ENCODE peak calls at places on chromosomes 6 and 20, in four cellular contexts. Q, B, K and M are unnamed samples.

GRCh38 chr20:15889073-15889923 is 684.0 kb downstream of the KIF16B start:
- DNase-seq in B (no peak), K (peak), Q (no peak), M (no peak)

GRCh38 chr6:25919657-25920056 is 10.8 kb downstream of the SLC17A2 start:
- DNase-seq in Q (no peak), K (no peak), B (no peak), M (no peak)

GRCh38 chr20:31718952-31719643 is 3.6 kb downstream of the BCL2L1 start:
- DNase-seq in B (peak), Q (no peak), K (no peak), M (peak)

GRCh38 chr6:83221886-83222479 is 28.8 kb downstream of the RWDD2A start:
- DNase-seq in Q (peak), B (no peak), K (no peak), M (peak)

GRCh38 chr6:168225471-168225901 is 94.1 kb downstream of the DACT2 start:
- DNase-seq in K (no peak), Q (peak), B (no peak), M (no peak)

GRCh38 chr20:36645998-36646397 is at the start of gene SLA2:
- DNase-seq in Q (no peak), B (peak), K (no peak), M (no peak)

GRCh38 chr20:64160118-64160517 is 4.1 kb upstream of the MYT1 start:
- DNase-seq in B (no peak), Q (peak), K (no peak), M (no peak)

GRCh38 chr6:43953794-43954310 is 173.4 kb downstream of the MRPL14 start:
- DNase-seq in K (no peak), Q (peak), B (no peak), M (no peak)

GRCh38 chr6:170269151-170269872 is 21.6 kb downstream of the DLL1 start:
- DNase-seq in K (no peak), B (no peak), Q (peak), M (no peak)

GRCh38 chr6:151018911-151019795 is 153.7 kb downstream of the MTHFD1L start:
- DNase-seq in Q (no peak), B (no peak), K (no peak), M (no peak)

GRCh38 chr6:20400476-20401402 is 940 bp upstream of the E2F3 start:
- DNase-seq in Q (peak), B (peak), K (no peak), M (peak)

GRCh38 chr6:90466191-90466940 is 120.5 kb downstream of the MAP3K7 start:
- DNase-seq in Q (peak), K (no peak), B (peak), M (no peak)

GRCh38 chr6:111661541-111662041 is 55.9 kb upstream of the TRAF3IP2 start:
- DNase-seq in K (no peak), B (no peak), Q (peak), M (no peak)

GRCh38 chr20:46119547-46119946 is 1.4 kb downstream of the CD40 start:
- DNase-seq in B (no peak), K (no peak), Q (no peak), M (no peak)

GRCh38 chr6:113185299-113185698 is 671.8 kb upstream of the MARCKS start:
- DNase-seq in B (no peak), K (no peak), Q (no peak), M (no peak)

GRCh38 chr20:18754030-18754659 is 59.4 kb upstream of the SCP2D1 start:
- DNase-seq in Q (no peak), K (no peak), B (no peak), M (no peak)

GRCh38 chr6:162773996-162774395 is 46.2 kb downstream of the PACRG start:
- DNase-seq in B (no peak), K (no peak), Q (no peak), M (no peak)

GRCh38 chr6:111781055-111781708 is 92.1 kb downstream of the FYN start:
- DNase-seq in B (no peak), K (no peak), Q (no peak), M (no peak)

GRCh38 chr6:91710356-91710755 is 1123.5 kb upstream of the MAP3K7 start:
- DNase-seq in Q (no peak), K (no peak), B (no peak), M (no peak)

GRCh38 chr20:2751868-2752630 is 48.4 kb downstream of the CPXM1 start:
- DNase-seq in B (peak), Q (peak), K (no peak), M (peak)

GRCh38 chr6:110048221-110048875 is 70.2 kb downstream of the GPR6 start:
- DNase-seq in Q (no peak), B (no peak), K (no peak), M (no peak)

GRCh38 chr20:16415079-16415478 is 158.2 kb downstream of the KIF16B start:
- DNase-seq in B (no peak), Q (no peak), K (no peak), M (no peak)

GRCh38 chr20:15257471-15257870 is 920.1 kb upstream of the FLRT3 start:
- DNase-seq in Q (no peak), B (no peak), K (no peak), M (no peak)

GRCh38 chr20:61720348-61720696 is 345.4 kb downstream of the TAF4 start:
- DNase-seq in K (no peak), B (no peak), Q (no peak), M (no peak)

GRCh38 chr6:155493694-155494143 is 38.1 kb upstream of the NOX3 start:
- DNase-seq in B (peak), Q (no peak), K (peak), M (peak)

GRCh38 chr6:10951675-10952282 is 64.9 kb downstream of the SYCP2L start:
- DNase-seq in B (no peak), K (peak), Q (peak), M (peak)

GRCh38 chr20:59004763-59005522 is 2.1 kb downstream of the CTSZ start:
- DNase-seq in B (peak), Q (no peak), K (no peak), M (peak)

GRCh38 chr6:75602164-75602896 is 650 bp downstream of the SENP6 start:
- DNase-seq in Q (peak), B (peak), K (peak), M (peak)

GRCh38 chr20:6976535-6976934 is 209.0 kb downstream of the BMP2 start:
- DNase-seq in Q (no peak), K (no peak), B (no peak), M (peak)

GRCh38 chr6:34656378-34657036 is 40.1 kb downstream of the ILRUN start:
- DNase-seq in K (peak), B (peak), Q (no peak), M (peak)

GRCh38 chr6:161637658-161638057 is 363.8 kb upstream of the AGPAT4 start:
- DNase-seq in Q (no peak), K (no peak), B (no peak), M (no peak)

GRCh38 chr20:63704749-63705117 is 3.0 kb downstream of the ARFRP1 start:
- DNase-seq in B (no peak), Q (no peak), K (no peak), M (no peak)